ENCODE peak calls at places on chromosomes 2 and 18, in five cellular contexts. One of them, this sample, is unnamed.

GRCh38 chr2:160305081-160305750 is 105.1 kb upstream of the ITGB6 start:
- DNase-seq in AG10803: peak
- DNase-seq in stimulated activated CD4-positive, alpha-beta T cell treated with anti-CD3 and anti-CD28 coated beads, Interleukin-1b, Interleukin-23, amount 100 ng/mL, for 1 hour: no peak
- DNase-seq in astrocyte of the cerebellum: no peak
- DNase-seq in nephron progenitor cell: no peak
- DNase-seq in this sample: no peak

GRCh38 chr2:234676109-234676858 is 179.4 kb upstream of the ARL4C start:
- DNase-seq in astrocyte of the cerebellum: no peak
- DNase-seq in stimulated activated CD4-positive, alpha-beta T cell treated with anti-CD3 and anti-CD28 coated beads, Interleukin-1b, Interleukin-23, amount 100 ng/mL, for 1 hour: no peak
- DNase-seq in nephron progenitor cell: no peak
- DNase-seq in AG10803: no peak
- DNase-seq in this sample: no peak

GRCh38 chr2:206158563-206159345 is 490 bp downstream of the NDUFS1 start:
- DNase-seq in nephron progenitor cell: no peak
- DNase-seq in astrocyte of the cerebellum: no peak
- DNase-seq in stimulated activated CD4-positive, alpha-beta T cell treated with anti-CD3 and anti-CD28 coated beads, Interleukin-1b, Interleukin-23, amount 100 ng/mL, for 1 hour: no peak
- DNase-seq in AG10803: peak
- DNase-seq in this sample: no peak

GRCh38 chr2:178804791-178805190 is 2.4 kb downstream of the TTN start:
- DNase-seq in astrocyte of the cerebellum: no peak
- DNase-seq in stimulated activated CD4-positive, alpha-beta T cell treated with anti-CD3 and anti-CD28 coated beads, Interleukin-1b, Interleukin-23, amount 100 ng/mL, for 1 hour: no peak
- DNase-seq in AG10803: peak
- DNase-seq in nephron progenitor cell: no peak
- DNase-seq in this sample: peak

GRCh38 chr2:147288131-147288530 is 556.7 kb upstream of the ACVR2A start:
- DNase-seq in nephron progenitor cell: no peak
- DNase-seq in stimulated activated CD4-positive, alpha-beta T cell treated with anti-CD3 and anti-CD28 coated beads, Interleukin-1b, Interleukin-23, amount 100 ng/mL, for 1 hour: peak
- DNase-seq in astrocyte of the cerebellum: no peak
- DNase-seq in AG10803: no peak
- DNase-seq in this sample: no peak

GRCh38 chr18:9612215-9612830 is 2.0 kb downstream of the PPP4R1 start:
- DNase-seq in AG10803: peak
- DNase-seq in astrocyte of the cerebellum: no peak
- DNase-seq in stimulated activated CD4-positive, alpha-beta T cell treated with anti-CD3 and anti-CD28 coated beads, Interleukin-1b, Interleukin-23, amount 100 ng/mL, for 1 hour: peak
- DNase-seq in nephron progenitor cell: peak
- DNase-seq in this sample: peak

GRCh38 chr2:113977660-113978523 is 88.0 kb downstream of the ACTR3 start:
- DNase-seq in stimulated activated CD4-positive, alpha-beta T cell treated with anti-CD3 and anti-CD28 coated beads, Interleukin-1b, Interleukin-23, amount 100 ng/mL, for 1 hour: no peak
- DNase-seq in astrocyte of the cerebellum: peak
- DNase-seq in nephron progenitor cell: no peak
- DNase-seq in AG10803: peak
- DNase-seq in this sample: no peak

GRCh38 chr2:132581917-132582316 is 88.1 kb downstream of the LYPD1 start:
- DNase-seq in AG10803: no peak
- DNase-seq in astrocyte of the cerebellum: no peak
- DNase-seq in nephron progenitor cell: no peak
- DNase-seq in stimulated activated CD4-positive, alpha-beta T cell treated with anti-CD3 and anti-CD28 coated beads, Interleukin-1b, Interleukin-23, amount 100 ng/mL, for 1 hour: no peak
- DNase-seq in this sample: no peak

GRCh38 chr18:67597759-67598158 is 81.2 kb upstream of the DSEL start:
- DNase-seq in AG10803: no peak
- DNase-seq in astrocyte of the cerebellum: no peak
- DNase-seq in stimulated activated CD4-positive, alpha-beta T cell treated with anti-CD3 and anti-CD28 coated beads, Interleukin-1b, Interleukin-23, amount 100 ng/mL, for 1 hour: no peak
- DNase-seq in nephron progenitor cell: no peak
- DNase-seq in this sample: no peak

GRCh38 chr2:224838335-224838734 is 122.2 kb upstream of the CCDC195 start:
- DNase-seq in astrocyte of the cerebellum: peak
- DNase-seq in AG10803: peak
- DNase-seq in stimulated activated CD4-positive, alpha-beta T cell treated with anti-CD3 and anti-CD28 coated beads, Interleukin-1b, Interleukin-23, amount 100 ng/mL, for 1 hour: no peak
- DNase-seq in nephron progenitor cell: no peak
- DNase-seq in this sample: no peak

GRCh38 chr2:230913406-230913805 is 11.6 kb downstream of the GPR55 start:
- DNase-seq in AG10803: peak
- DNase-seq in nephron progenitor cell: no peak
- DNase-seq in astrocyte of the cerebellum: no peak
- DNase-seq in stimulated activated CD4-positive, alpha-beta T cell treated with anti-CD3 and anti-CD28 coated beads, Interleukin-1b, Interleukin-23, amount 100 ng/mL, for 1 hour: no peak
- DNase-seq in this sample: no peak

GRCh38 chr18:31553800-31554199 is 37.9 kb upstream of the TTR start:
- DNase-seq in AG10803: no peak
- DNase-seq in nephron progenitor cell: no peak
- DNase-seq in stimulated activated CD4-positive, alpha-beta T cell treated with anti-CD3 and anti-CD28 coated beads, Interleukin-1b, Interleukin-23, amount 100 ng/mL, for 1 hour: no peak
- DNase-seq in astrocyte of the cerebellum: no peak
- DNase-seq in this sample: no peak

GRCh38 chr2:218341381-218341780 is 15.3 kb upstream of the CATIP start:
- DNase-seq in AG10803: no peak
- DNase-seq in stimulated activated CD4-positive, alpha-beta T cell treated with anti-CD3 and anti-CD28 coated beads, Interleukin-1b, Interleukin-23, amount 100 ng/mL, for 1 hour: no peak
- DNase-seq in nephron progenitor cell: no peak
- DNase-seq in astrocyte of the cerebellum: no peak
- DNase-seq in this sample: no peak

GRCh38 chr2:164464376-164464775 is 156.9 kb downstream of the GRB14 start:
- DNase-seq in astrocyte of the cerebellum: no peak
- DNase-seq in stimulated activated CD4-positive, alpha-beta T cell treated with anti-CD3 and anti-CD28 coated beads, Interleukin-1b, Interleukin-23, amount 100 ng/mL, for 1 hour: no peak
- DNase-seq in AG10803: no peak
- DNase-seq in nephron progenitor cell: no peak
- DNase-seq in this sample: no peak

GRCh38 chr2:97919858-97920257 is 75.9 kb downstream of the TMEM131 start:
- DNase-seq in nephron progenitor cell: no peak
- DNase-seq in stimulated activated CD4-positive, alpha-beta T cell treated with anti-CD3 and anti-CD28 coated beads, Interleukin-1b, Interleukin-23, amount 100 ng/mL, for 1 hour: no peak
- DNase-seq in AG10803: no peak
- DNase-seq in astrocyte of the cerebellum: no peak
- DNase-seq in this sample: no peak

This sample was measured in GM10248.